ENCODE peak calls at places on chromosomes 6 and 20, in ten cellular contexts. S, D, A, W, T, F, C, Z, U and I are unnamed samples.

GRCh38 chr6:44005507-44005903 is 121.7 kb downstream of the MRPL14 start:
- DNase-seq in S (no peak), D (no peak), A (no peak), W (no peak), T (no peak), F (no peak), C (no peak), Z (no peak), U (no peak), I (no peak)

GRCh38 chr6:30060634-30060981 is 457 bp upstream of the POLR1H start:
- DNase-seq in S (no peak), D (no peak), A (no peak), W (peak; percentile 57), T (no peak), F (peak; percentile 43), C (peak; percentile 37), Z (peak; percentile 51), U (no peak), I (peak; percentile 31)

GRCh38 chr6:135722182-135722581 is 129.3 kb upstream of the PDE7B start:
- DNase-seq in S (no peak), D (no peak), A (no peak), W (no peak), T (no peak), F (no peak), C (peak; percentile 34), Z (peak; percentile 6), U (peak; percentile 79), I (no peak)

GRCh38 chr6:3442444-3443220 is 14.2 kb downstream of the SLC22A23 start:
- DNase-seq in S (no peak), D (no peak), A (no peak), W (no peak), T (no peak), F (no peak), C (peak; percentile 62), Z (no peak), U (peak; percentile 71), I (no peak)

GRCh38 chr6:190596-191395 is 101.5 kb upstream of the DUSP22 start:
- DNase-seq in S (no peak), D (no peak), A (no peak), W (peak; percentile 37), T (no peak), F (no peak), C (no peak), Z (no peak), U (peak; percentile 9), I (no peak)

GRCh38 chr20:50475879-50476292 is 34.3 kb upstream of the PTPN1 start:
- DNase-seq in S (no peak), D (no peak), A (no peak), W (no peak), T (no peak), F (no peak), C (peak; percentile 65), Z (peak; percentile 66), U (peak; percentile 35), I (no peak)

GRCh38 chr6:81557811-81558210 is 194.7 kb downstream of the TENT5A start:
- DNase-seq in S (no peak), D (no peak), A (no peak), W (no peak), T (no peak), F (no peak), C (no peak), Z (no peak), U (no peak), I (no peak)

GRCh38 chr20:61603715-61604114 is 351.7 kb downstream of the CDH4 start:
- DNase-seq in S (no peak), D (no peak), A (no peak), W (no peak), T (no peak), F (no peak), C (no peak), Z (no peak), U (no peak), I (no peak)

GRCh38 chr6:38871745-38872568 is 156.8 kb downstream of the DNAH8 start:
- DNase-seq in S (peak; percentile 30), D (peak; percentile 26), A (peak; percentile 36), W (peak; percentile 68), T (peak; percentile 17), F (no peak), C (peak; percentile 56), Z (peak; percentile 74), U (peak; percentile 76), I (peak; percentile 70)

GRCh38 chr6:136677344-136677743 is 114.9 kb downstream of the MAP3K5 start:
- DNase-seq in S (no peak), D (no peak), A (no peak), W (no peak), T (no peak), F (no peak), C (no peak), Z (no peak), U (peak; percentile 7), I (no peak)

GRCh38 chr6:45997875-45998506 is 17.7 kb downstream of the CLIC5 start:
- DNase-seq in S (no peak), D (no peak), A (no peak), W (no peak), T (no peak), F (no peak), C (no peak), Z (no peak), U (no peak), I (no peak)

GRCh38 chr6:21987501-21987957 is 309.3 kb downstream of the PRL start:
- DNase-seq in S (no peak), D (no peak), A (no peak), W (peak; percentile 76), T (peak; percentile 87), F (peak; percentile 42), C (peak; percentile 94), Z (peak; percentile 95), U (peak; percentile 75), I (peak; percentile 42)

GRCh38 chr6:108453601-108454157 is 107.0 kb upstream of the FOXO3 start:
- DNase-seq in S (no peak), D (no peak), A (no peak), W (no peak), T (peak; percentile 15), F (no peak), C (peak; percentile 42), Z (peak; percentile 93), U (no peak), I (no peak)

GRCh38 chr6:117449549-117450439 is 24.1 kb upstream of the ROS1 start:
- DNase-seq in S (peak; percentile 22), D (peak; percentile 14), A (peak; percentile 31), W (peak; percentile 80), T (peak; percentile 58), F (no peak), C (peak; percentile 84), Z (peak; percentile 87), U (peak; percentile 77), I (peak; percentile 29)

GRCh38 chr6:44416103-44416502 is 28.6 kb downstream of the CDC5L start:
- DNase-seq in S (no peak), D (no peak), A (no peak), W (no peak), T (no peak), F (no peak), C (peak; percentile 59), Z (peak; percentile 79), U (peak; percentile 52), I (no peak)

GRCh38 chr6:108556864-108557493 is 3.7 kb upstream of the FOXO3 start:
- DNase-seq in S (no peak), D (no peak), A (no peak), W (no peak), T (no peak), F (peak; percentile 29), C (peak; percentile 23), Z (no peak), U (peak; percentile 9), I (no peak)

GRCh38 chr6:87731818-87732661 is 30.0 kb upstream of the AKIRIN2 start:
- DNase-seq in S (no peak), D (no peak), A (no peak), W (no peak), T (peak; percentile 82), F (peak; percentile 98), C (peak; percentile 92), Z (peak; percentile 88), U (peak; percentile 91), I (peak; percentile 85)

GRCh38 chr6:24777227-24777626 is 2.5 kb downstream of the GMNN start:
- DNase-seq in S (no peak), D (no peak), A (no peak), W (no peak), T (no peak), F (no peak), C (no peak), Z (no peak), U (no peak), I (no peak)

GRCh38 chr6:35727206-35727934 is 9.5 kb upstream of the ARMC12 start:
- DNase-seq in S (no peak), D (no peak), A (no peak), W (peak; percentile 81), T (peak; percentile 73), F (peak; percentile 58), C (peak; percentile 74), Z (peak; percentile 72), U (peak; percentile 38), I (peak; percentile 73)

GRCh38 chr6:144929262-144929661 is 644.1 kb downstream of the UTRN start:
- DNase-seq in S (no peak), D (no peak), A (no peak), W (no peak), T (no peak), F (no peak), C (no peak), Z (no peak), U (no peak), I (no peak)

GRCh38 chr20:37473249-37474000 is 47.6 kb upstream of the NNAT start:
- DNase-seq in S (no peak), D (no peak), A (no peak), W (no peak), T (no peak), F (no peak), C (no peak), Z (no peak), U (no peak), I (no peak)

GRCh38 chr6:82686719-82687118 is 323.1 kb downstream of the TPBG start:
- DNase-seq in S (no peak), D (no peak), A (no peak), W (no peak), T (no peak), F (no peak), C (no peak), Z (no peak), U (no peak), I (no peak)

GRCh38 chr6:1862411-1862810 is 252.7 kb downstream of the FOXC1 start:
- DNase-seq in S (no peak), D (no peak), A (no peak), W (no peak), T (no peak), F (no peak), C (no peak), Z (no peak), U (no peak), I (no peak)

GRCh38 chr20:10648651-10649050 is 25.1 kb downstream of the JAG1 start:
- DNase-seq in S (no peak), D (no peak), A (no peak), W (no peak), T (no peak), F (no peak), C (peak; percentile 90), Z (no peak), U (no peak), I (no peak)

GRCh38 chr20:59628171-59628570 is 23.8 kb downstream of the PHACTR3 start:
- DNase-seq in S (no peak), D (no peak), A (no peak), W (no peak), T (no peak), F (no peak), C (no peak), Z (no peak), U (no peak), I (no peak)

GRCh38 chr6:20202070-20202658 is 10.1 kb downstream of the MBOAT1 start:
- DNase-seq in S (no peak), D (no peak), A (peak; percentile 27), W (no peak), T (no peak), F (peak; percentile 65), C (peak; percentile 34), Z (peak; percentile 19), U (peak; percentile 81), I (no peak)

GRCh38 chr6:129513471-129513870 is 196.5 kb downstream of the ARHGAP18 start:
- DNase-seq in S (no peak), D (no peak), A (no peak), W (no peak), T (no peak), F (no peak), C (no peak), Z (no peak), U (no peak), I (no peak)